ENCODE peak calls at places on chromosomes 16 and 17, in four cellular contexts. J is SK-N-SH, E is GM12878, Q is HCT116. O is an unnamed sample.

GRCh38 chr16:1870365-1871082 is 1.4 kb downstream of the MEIOB start:
- DNase-seq in J (no peak), E (no peak), Q (peak), O (no peak)

GRCh38 chr16:73000020-73000906 is 47.7 kb downstream of the ZFHX3 start:
- DNase-seq in J (no peak), E (no peak), Q (no peak), O (peak)

GRCh38 chr16:74740795-74741304 is 33.8 kb downstream of the FA2H start:
- DNase-seq in J (no peak), E (no peak), Q (peak), O (no peak)

GRCh38 chr17:73786286-73786743 is 142.1 kb upstream of the SDK2 start:
- DNase-seq in J (no peak), E (no peak), Q (no peak), O (no peak)

GRCh38 chr17:80270104-80270503 is 9.5 kb downstream of the RNF213 start:
- DNase-seq in J (no peak), E (no peak), Q (no peak), O (no peak)

GRCh38 chr17:17692353-17693252 is 11.3 kb downstream of the RAI1 start:
- DNase-seq in J (no peak), E (no peak), Q (no peak), O (no peak)

GRCh38 chr17:15456972-15457722 is 10.3 kb downstream of the CDRT4 start:
- DNase-seq in J (peak), E (no peak), Q (no peak), O (no peak)

GRCh38 chr17:44469676-44470075 is 33.5 kb downstream of the GPATCH8 start:
- DNase-seq in J (no peak), E (no peak), Q (no peak), O (no peak)

GRCh38 chr17:65167581-65167980 is 30.4 kb downstream of the RGS9 start:
- DNase-seq in J (no peak), E (no peak), Q (no peak), O (no peak)

GRCh38 chr16:24701521-24701951 is 27.9 kb upstream of the TNRC6A start:
- DNase-seq in J (no peak), E (no peak), Q (no peak), O (no peak)

GRCh38 chr17:4869599-4869998 is 29.7 kb upstream of the C17orf107 start:
- DNase-seq in J (no peak), E (no peak), Q (no peak), O (no peak)
- TF ChIP-seq JUND in J (no peak), E (no peak), Q (no peak), O (no peak)

DNA sequence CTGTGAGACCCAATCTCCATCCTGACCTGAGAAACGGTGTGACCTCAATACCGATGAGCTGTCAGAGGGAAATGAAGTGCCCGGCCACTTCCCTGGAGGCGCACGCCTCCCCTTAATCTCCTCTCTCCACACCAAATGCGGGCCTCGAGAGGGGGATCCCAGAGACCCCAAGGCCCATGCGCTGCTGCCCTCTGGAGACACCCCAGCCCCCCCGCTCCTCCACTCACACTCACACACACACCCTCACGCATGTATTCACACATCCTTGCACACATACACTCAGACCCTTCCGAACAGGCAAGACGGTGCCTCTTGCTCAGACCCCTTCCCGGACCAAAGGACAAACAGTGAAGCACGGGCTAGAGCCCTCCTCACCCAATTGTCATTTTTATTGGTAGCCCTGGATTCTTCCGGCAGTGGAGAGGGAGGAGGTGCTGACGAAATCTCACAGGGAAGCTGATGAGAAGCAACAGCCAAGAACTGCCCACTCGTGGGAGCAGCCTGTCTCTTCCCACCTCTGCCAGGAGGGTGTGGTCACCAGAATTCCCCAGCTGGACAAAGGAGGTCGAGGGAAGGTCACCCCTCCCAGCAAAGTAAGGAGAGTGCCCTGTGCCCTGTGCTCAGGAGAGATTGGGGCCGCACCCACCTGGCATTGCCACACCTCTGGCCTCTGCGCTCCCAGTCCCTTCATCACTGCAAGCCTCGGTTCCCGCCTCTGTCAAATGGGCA is 136.0 kb upstream of the TNRC6C start:
- DNase-seq in J (no peak), E (no peak), Q (no peak), O (no peak)
- TF ChIP-seq JUND in J (no peak), E (no peak), Q (no peak), O (no peak)

DNA sequence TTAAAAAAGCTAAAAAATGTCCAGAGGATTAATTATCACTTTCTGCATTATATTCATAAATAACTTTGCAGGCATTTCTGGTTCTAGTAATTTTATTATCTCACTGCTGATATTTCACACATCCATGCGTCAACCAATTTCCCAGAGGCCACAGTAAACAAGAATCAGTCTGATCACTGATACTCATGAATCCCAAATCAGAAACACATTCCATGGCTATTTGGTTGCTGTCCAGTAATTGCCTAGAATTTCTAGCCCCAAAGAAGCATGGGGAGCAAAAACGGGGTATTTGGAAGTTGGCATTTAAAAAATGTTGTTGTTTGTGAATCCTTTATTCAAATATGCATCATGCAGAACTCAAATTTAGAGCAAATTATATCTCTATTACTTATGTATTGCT is 244.8 kb downstream of the CDH8 start:
- DNase-seq in J (no peak), E (no peak), Q (no peak), O (no peak)
- TF ChIP-seq JUND in J (no peak), E (no peak), Q (no peak), O (no peak)

DNA sequence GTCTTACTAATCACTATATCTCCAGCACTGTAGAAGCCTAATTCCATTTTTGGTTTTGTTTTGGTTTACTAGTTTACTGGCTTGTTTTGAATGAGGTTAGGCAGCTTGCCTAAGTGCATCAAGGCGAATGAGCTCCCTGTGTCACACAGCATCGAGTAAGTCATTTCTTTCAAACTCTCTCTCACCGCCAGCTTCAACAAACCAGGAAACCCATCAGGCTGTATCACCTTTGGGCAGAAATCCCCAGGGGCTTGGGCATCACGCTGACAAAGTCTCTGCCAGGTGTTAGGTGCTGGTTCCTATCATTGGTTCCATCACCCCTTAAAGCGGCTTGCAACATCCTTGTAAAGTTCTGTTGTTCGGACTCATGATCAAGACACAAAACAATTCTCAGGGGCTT is 226.6 kb downstream of the GRIN2A start:
- DNase-seq in J (no peak), E (no peak), Q (no peak), O (no peak)
- TF ChIP-seq JUND in J (no peak), E (no peak), Q (no peak), O (no peak)

O was measured in T47D.